ENCODE peak calls at places on chromosomes 13 and 19, in four cellular contexts. U, K, C and O are unnamed samples.

GRCh38 chr13:30668305-30668704 is 50.6 kb downstream of the USPL1 start:
- DNase-seq in U (no peak), C (no peak), K (peak), O (no peak)

GRCh38 chr13:47519626-47520025 is 481.4 kb downstream of the SUCLA2 start:
- DNase-seq in C (no peak), K (no peak), U (no peak), O (no peak)

GRCh38 chr13:53683608-53684007 is 655.0 kb downstream of the OLFM4 start:
- DNase-seq in C (no peak), K (no peak), U (no peak), O (no peak)

GRCh38 chr19:35013047-35013819 is 13.1 kb downstream of the GRAMD1A start:
- DNase-seq in K (peak), C (no peak), U (peak), O (peak)

GRCh38 chr19:5503598-5503997 is 48.4 kb downstream of the ZNRF4 start:
- DNase-seq in K (no peak), U (no peak), C (peak), O (no peak)

GRCh38 chr13:51501096-51501495 is 48.3 kb upstream of the INTS6 start:
- DNase-seq in U (no peak), C (no peak), K (no peak), O (no peak)

GRCh38 chr13:78476910-78477309 is 126.4 kb downstream of the POU4F1 start:
- DNase-seq in K (no peak), C (no peak), U (no peak), O (no peak)

GRCh38 chr19:4376991-4377781 is 23.2 kb downstream of the SH3GL1 start:
- DNase-seq in K (no peak), U (no peak), C (no peak), O (no peak)

GRCh38 chr13:47835470-47836228 is 165.4 kb downstream of the SUCLA2 start:
- DNase-seq in C (no peak), U (no peak), K (no peak), O (no peak)

GRCh38 chr13:51539887-51540286 is 44.4 kb upstream of the WDFY2 start:
- DNase-seq in K (no peak), C (no peak), U (no peak), O (no peak)

GRCh38 chr13:110641055-110642015 is 26.0 kb downstream of the NAXD start:
- DNase-seq in K (no peak), C (no peak), U (no peak), O (no peak)

GRCh38 chr13:28744091-28744536 is 25.3 kb upstream of the SLC46A3 start:
- DNase-seq in K (no peak), U (no peak), C (no peak), O (no peak)

GRCh38 chr19:16134510-16134909 is 9.0 kb upstream of the HSH2D start:
- DNase-seq in U (no peak), C (no peak), K (no peak), O (no peak)

GRCh38 chr13:61734683-61735082 is 319.0 kb upstream of the PCDH20 start:
- DNase-seq in K (no peak), C (no peak), U (no peak), O (no peak)

GRCh38 chr13:112117955-112118302 is 51.0 kb downstream of the SOX1 start:
- DNase-seq in C (no peak), U (no peak), K (no peak), O (no peak)

GRCh38 chr13:112849500-112849899 is 119.5 kb upstream of the MCF2L start:
- DNase-seq in K (peak), U (no peak), C (no peak), O (no peak)

GRCh38 chr19:29663861-29664752 is 1.2 kb upstream of the PLEKHF1 start:
- DNase-seq in C (no peak), U (no peak), K (no peak), O (no peak)

GRCh38 chr13:71513414-71514063 is 353.5 kb downstream of the DACH1 start:
- DNase-seq in C (no peak), U (no peak), K (no peak), O (no peak)

GRCh38 chr19:13839938-13840750 is 36.8 kb upstream of the NANOS3 start:
- DNase-seq in K (no peak), U (no peak), C (no peak), O (no peak)

GRCh38 chr13:52750713-52751112 is 11.1 kb upstream of the CNMD start:
- DNase-seq in C (no peak), U (no peak), K (no peak), O (no peak)

GRCh38 chr19:19627442-19627715 is 641 bp downstream of the LPAR2 start:
- DNase-seq in K (no peak), C (no peak), U (no peak), O (no peak)

GRCh38 chr19:9431475-9431874 is 3.9 kb downstream of the ZNF266 start:
- DNase-seq in U (peak), K (no peak), C (no peak), O (peak)

GRCh38 chr19:33039815-33040214 is 24.9 kb downstream of the RHPN2 start:
- DNase-seq in K (no peak), C (no peak), U (no peak), O (no peak)

GRCh38 chr19:48206402-48207093 is 36.1 kb downstream of the ZSWIM9 start:
- DNase-seq in C (no peak), K (no peak), U (no peak), O (no peak)

GRCh38 chr19:45404557-45405434 is at the start of gene PPP1R13L:
- DNase-seq in K (peak), U (peak), C (peak), O (peak)

GRCh38 chr19:51064534-51065220 is at the start of gene KLK13:
- DNase-seq in K (no peak), C (peak), U (peak), O (no peak)

GRCh38 chr13:34201050-34201913 is 383.3 kb downstream of the RFC3 start:
- DNase-seq in U (no peak), C (no peak), K (peak), O (no peak)

GRCh38 chr13:25874064-25874737 is 177.6 kb downstream of the SHISA2 start:
- DNase-seq in U (no peak), K (no peak), C (no peak), O (no peak)

GRCh38 chr13:28100149-28101121 is at the start of gene FLT3:
- DNase-seq in K (no peak), C (peak), U (peak), O (no peak)

GRCh38 chr13:26881154-26881553 is 120.6 kb upstream of the GPR12 start:
- DNase-seq in C (no peak), U (no peak), K (no peak), O (no peak)

GRCh38 chr19:48418317-48419064 is 25.0 kb downstream of the GRIN2D start:
- DNase-seq in C (no peak), K (no peak), U (peak), O (no peak)

GRCh38 chr19:952680-953500 is 27.1 kb downstream of the ARID3A start:
- DNase-seq in K (peak), U (peak), C (no peak), O (no peak)

GRCh38 chr19:49746206-49746958 is 16.7 kb downstream of the TSKS start:
- DNase-seq in K (peak), C (peak), U (peak), O (no peak)

GRCh38 chr19:11123076-11123567 is 32.5 kb downstream of the SPC24 start:
- DNase-seq in U (peak), C (no peak), K (no peak), O (no peak)

GRCh38 chr19:41697198-41697855 is 9.3 kb upstream of the CEACAM7 start:
- DNase-seq in K (no peak), C (no peak), U (no peak), O (no peak)

GRCh38 chr13:32426981-32427851 is 714 bp downstream of the N4BP2L1 start:
- DNase-seq in C (no peak), K (no peak), U (no peak), O (no peak)

GRCh38 chr13:42561752-42562467 is 12.0 kb upstream of the TNFSF11 start:
- DNase-seq in C (no peak), K (no peak), U (no peak), O (no peak)

GRCh38 chr13:89393758-89394157 is 1722.6 kb downstream of the SLITRK5 start:
- DNase-seq in U (no peak), C (no peak), K (no peak), O (no peak)

GRCh38 chr19:53102701-53103140 is 501 bp downstream of the ZNF160 start:
- DNase-seq in C (no peak), K (no peak), U (peak), O (no peak)

GRCh38 chr13:54175470-54175869 is 1146.9 kb downstream of the OLFM4 start:
- DNase-seq in K (no peak), C (no peak), U (no peak), O (no peak)

GRCh38 chr13:103277959-103278673 is 211.9 kb upstream of the SLC10A2 start:
- DNase-seq in K (no peak), C (no peak), U (no peak), O (no peak)
- TF ChIP-seq CTCF in K (no peak), C (no peak), U (no peak), O (no peak)

GRCh38 chr13:63285426-63285825 is 1869.8 kb upstream of the PCDH20 start:
- DNase-seq in C (no peak), K (no peak), U (no peak), O (no peak)
- H3K27ac ChIP-seq in C (no peak), K (no peak), U (no peak), O (no peak)

GRCh38 chr13:93861818-93862217 is 617.7 kb downstream of the DCT start:
- DNase-seq in K (no peak), C (no peak), U (no peak), O (no peak)
- TF ChIP-seq TCF7L2 in K (no peak), C (no peak), U (no peak), O (no peak)

GRCh38 chr19:39498262-39499081 is at the start of gene DLL3:
- DNase-seq in U (peak), C (no peak), K (no peak), O (peak)

GRCh38 chr19:39499082-39499642 is 415 bp downstream of the DLL3 start:
- DNase-seq in K (no peak), U (no peak), C (no peak), O (no peak)

GRCh38 chr19:39496063-39496462 is 2.7 kb upstream of the DLL3 start:
- DNase-seq in C (no peak), K (no peak), U (no peak), O (no peak)

GRCh38 chr19:39499932-39500331 is 1.2 kb downstream of the DLL3 start:
- DNase-seq in K (no peak), C (no peak), U (no peak), O (no peak)

DNA sequence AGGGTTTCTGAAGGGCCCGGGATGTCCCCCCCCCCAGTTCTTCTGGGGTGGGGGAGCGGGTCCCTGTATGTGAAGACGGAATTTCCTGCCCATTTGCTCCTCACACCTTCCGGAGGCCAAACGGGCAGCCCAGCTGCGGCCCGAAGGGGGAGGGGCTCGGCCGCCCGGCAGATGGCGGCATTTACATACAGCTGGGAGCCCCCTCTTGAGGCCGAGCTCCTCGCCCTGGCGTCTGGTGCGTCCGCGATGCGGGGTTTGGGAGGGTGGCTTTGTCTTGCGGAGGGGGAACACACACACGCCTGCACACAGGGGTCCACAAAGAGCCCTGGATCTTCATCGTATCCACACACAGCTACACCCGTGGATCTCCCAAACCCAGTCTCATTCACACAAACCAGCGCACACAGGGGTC is 891 bp upstream of the DLL3 start:
- DNase-seq in K (peak), U (peak), C (no peak), O (no peak)
- TF ChIP-seq CTCF in K (peak), U (peak), C (no peak), O (no peak)

DNA sequence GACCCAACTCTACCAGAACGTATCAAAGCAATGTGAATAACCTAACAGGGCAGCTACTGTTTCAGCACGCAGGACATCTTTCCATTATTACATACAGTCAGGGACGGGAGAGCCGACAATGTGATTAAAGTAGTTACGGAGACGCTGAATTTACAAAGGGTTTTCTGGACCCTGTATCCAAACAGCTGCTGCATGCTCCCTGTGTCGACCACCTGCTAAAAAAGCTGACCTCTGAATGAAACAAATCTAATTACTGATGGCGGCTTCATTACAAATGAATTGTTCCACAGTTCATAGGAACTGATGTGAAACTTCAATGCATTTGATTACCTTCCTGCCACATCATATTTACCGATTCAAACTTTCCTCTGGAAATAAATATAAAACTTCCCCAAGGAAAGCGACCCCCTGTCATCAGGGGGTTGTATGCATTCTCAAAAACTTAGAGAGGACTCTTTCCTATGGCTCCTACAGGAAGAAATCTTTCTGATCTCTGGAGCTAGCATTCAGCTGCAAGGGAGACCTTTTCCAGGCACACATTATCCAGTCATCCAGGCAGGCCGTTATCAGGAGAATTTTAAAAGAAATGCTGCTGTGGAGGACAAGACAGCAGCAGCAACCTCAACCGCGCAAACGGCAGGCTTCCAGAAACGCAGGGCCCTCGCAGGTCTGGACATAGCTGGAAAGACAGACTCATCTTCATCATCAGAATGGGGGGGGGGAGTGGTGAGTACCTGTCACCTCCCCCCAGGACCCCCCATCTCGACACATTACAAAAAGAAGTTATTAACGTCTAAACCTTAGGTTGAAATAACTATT is 3.1 kb downstream of the EFNB2 start:
- DNase-seq in U (no peak), C (no peak), K (no peak), O (no peak)
- H3K27ac ChIP-seq in U (no peak), C (no peak), K (no peak), O (peak)

DNA sequence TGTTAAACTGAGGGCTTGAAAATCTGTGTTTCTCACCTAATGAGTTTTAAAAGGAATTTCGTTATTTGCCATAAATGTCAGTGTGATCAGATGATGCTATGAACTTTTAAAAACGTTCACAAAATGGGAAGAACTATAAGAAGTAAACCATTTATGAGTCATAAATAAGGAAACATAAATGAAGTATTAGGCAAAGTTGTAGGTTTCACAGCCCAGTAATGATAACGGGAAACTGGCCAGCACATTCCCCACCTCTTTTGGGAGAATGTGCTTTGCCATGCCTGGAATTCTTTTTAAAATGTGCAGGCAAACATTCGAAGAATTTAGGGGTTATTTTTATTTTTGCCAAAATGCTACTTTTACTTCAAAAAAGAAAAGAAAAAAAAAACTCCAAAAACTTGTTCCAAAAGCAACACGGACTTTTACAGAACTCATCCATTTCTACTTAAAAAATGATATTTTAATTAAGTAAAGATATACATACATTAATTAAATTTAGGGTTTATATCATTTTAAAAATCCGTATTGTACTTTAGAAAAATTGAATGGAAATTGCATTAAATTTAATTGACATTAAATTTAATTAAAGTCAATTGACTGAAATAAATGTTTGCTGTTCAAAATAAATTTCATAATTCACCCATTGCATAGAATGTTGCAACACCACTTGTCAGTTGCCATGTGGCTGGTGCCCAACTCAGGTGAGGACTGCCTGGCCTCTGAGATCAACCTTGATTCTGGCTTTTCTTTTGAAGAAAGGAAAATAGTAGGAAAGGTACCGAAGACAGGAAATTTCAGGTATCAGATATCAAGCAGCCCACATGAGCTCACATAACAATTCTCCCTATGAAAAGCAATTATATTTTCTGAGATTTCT is 1198.5 kb downstream of the EFNB2 start:
- DNase-seq in U (no peak), K (no peak), C (no peak), O (no peak)
- TF ChIP-seq TCF7L2 in U (no peak), K (no peak), C (no peak), O (no peak)

GRCh38 chr13:58960909-58961308 is 1202.8 kb downstream of the DIAPH3 start:
- DNase-seq in K (peak), U (no peak), C (no peak), O (no peak)
- TF ChIP-seq CTCF in K (no peak), U (no peak), C (no peak), O (no peak)

DNA sequence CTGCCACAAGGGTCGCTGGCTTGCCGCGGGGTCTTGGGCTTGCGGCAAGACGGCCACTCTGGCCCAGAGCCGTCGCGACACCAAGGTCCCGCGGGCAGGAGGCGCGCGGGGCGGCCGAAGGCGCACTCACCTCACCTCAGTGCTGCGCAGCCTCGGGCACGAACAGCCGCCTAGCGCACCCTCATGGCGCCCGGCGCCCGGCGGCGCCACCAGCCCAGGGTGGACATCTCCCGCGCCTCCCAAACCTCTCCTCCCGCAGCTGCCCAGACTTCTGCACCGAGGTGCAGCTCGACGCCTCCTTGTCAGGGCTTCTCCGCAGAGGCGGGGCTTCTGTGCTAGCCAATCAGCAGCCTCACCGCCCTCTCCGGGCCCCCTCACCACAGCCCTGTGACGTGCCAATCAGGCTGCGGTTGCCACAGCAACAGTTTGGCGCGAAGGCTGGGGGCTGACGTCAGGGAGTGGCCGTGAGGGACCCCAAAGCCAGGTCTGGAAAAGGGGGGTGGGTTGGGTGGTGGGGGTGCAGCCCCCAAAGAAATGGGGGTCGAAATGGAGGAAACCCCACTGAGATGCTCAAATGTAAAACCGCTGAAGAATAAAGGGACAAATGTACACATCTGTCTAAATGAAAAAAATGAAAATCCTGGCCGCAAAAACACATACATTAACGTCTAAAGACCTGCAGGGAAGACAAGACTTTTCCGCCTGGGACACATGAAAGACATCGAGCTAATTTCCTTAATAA is at the start of the genes PEG3 and ZIM2:
- DNase-seq in K (peak), U (no peak), C (no peak), O (no peak)
- H3K27ac ChIP-seq in K (peak), U (no peak), C (no peak), O (no peak)